ENCODE peak calls at places on chromosomes 6 and 20, in six cellular contexts. C is amygdala; H is aorta; X is central memory CD8-positive, alpha-beta T cell; T is GM23338; U is AG04450. R is an unnamed sample.

GRCh38 chr6:31559958-31560696 is 12.0 kb upstream of the LTA start:
- DNase-seq in C (no peak), H (peak; percentile 79), T (peak; percentile 15), X (no peak), U (no peak), R (peak; percentile 42)

GRCh38 chr20:53085720-53086119 is 113.6 kb downstream of the TSHZ2 start:
- DNase-seq in T (no peak), H (no peak), U (no peak), X (no peak), C (no peak), R (no peak)

GRCh38 chr6:135728589-135728988 is 122.9 kb upstream of the PDE7B start:
- DNase-seq in T (no peak), C (no peak), U (no peak), H (no peak), X (no peak), R (no peak)

GRCh38 chr6:170259301-170259700 is 31.6 kb downstream of the DLL1 start:
- DNase-seq in X (no peak), U (no peak), H (peak; percentile 22), T (no peak), C (no peak), R (no peak)

GRCh38 chr6:37005827-37006514 is 516 bp downstream of the FGD2 start:
- DNase-seq in H (peak; percentile 41), X (no peak), C (no peak), U (no peak), T (no peak), R (no peak)

GRCh38 chr6:151001387-151002063 is 136.0 kb downstream of the MTHFD1L start:
- DNase-seq in T (peak; percentile 27), C (no peak), U (no peak), X (no peak), H (no peak), R (no peak)

GRCh38 chr6:85865665-85866372 is 223.1 kb upstream of the SYNCRIP start:
- DNase-seq in U (no peak), X (no peak), T (no peak), H (no peak), C (no peak), R (peak; percentile 17)

GRCh38 chr6:17928514-17929430 is 58.7 kb downstream of the KIF13A start:
- DNase-seq in X (no peak), H (no peak), U (no peak), C (no peak), T (no peak), R (no peak)

GRCh38 chr20:58016779-58017178 is 211.7 kb downstream of the ANKRD60 start:
- DNase-seq in T (no peak), C (no peak), U (no peak), X (no peak), H (no peak), R (no peak)